ENCODE peak calls at places on chromosomes 1 and 21, in ten cellular contexts. N is HepG2; W is CD8-positive, alpha-beta memory T cell; T is aorta; A is progenitor cell of endocrine pancreas; Y is IMR-90; S is DMS53; M is HT1080; B is HT-29; F is SHP77. K is an unnamed sample.

GRCh38 chr1:234542211-234542850 is 63.4 kb upstream of the TARBP1 start:
- DNase-seq in N (no peak), W (no peak), T (no peak), A (no peak), Y (no peak), S (no peak), M (no peak), B (no peak), F (no peak), K (no peak)

GRCh38 chr1:213996320-213997022 is 8.7 kb downstream of the PROX1 start:
- DNase-seq in N (no peak), W (no peak), T (no peak), A (no peak), Y (no peak), S (no peak), M (no peak), B (no peak), F (no peak), K (no peak)

GRCh38 chr1:229237320-229237719 is 33.6 kb upstream of the RAB4A start:
- DNase-seq in N (no peak), W (no peak), T (no peak), A (no peak), Y (no peak), S (peak; percentile 67), M (no peak), B (peak; percentile 37), F (no peak), K (no peak)

GRCh38 chr1:168618351-168618750 is 41.9 kb downstream of the XCL1 start:
- DNase-seq in N (no peak), W (no peak), T (no peak), A (no peak), Y (no peak), S (no peak), M (no peak), B (no peak), F (no peak), K (no peak)

GRCh38 chr1:187641015-187641414 is 812.3 kb downstream of the PLA2G4A start:
- DNase-seq in N (peak; percentile 2), W (no peak), T (no peak), A (no peak), Y (no peak), S (no peak), M (no peak), B (no peak), F (no peak), K (no peak)

GRCh38 chr1:107682467-107682866 is 282.5 kb downstream of the VAV3 start:
- DNase-seq in N (no peak), W (no peak), T (no peak), A (no peak), Y (no peak), S (no peak), M (no peak), B (no peak), F (no peak), K (no peak)

GRCh38 chr21:41615613-41616012 is 107.7 kb upstream of the TMPRSS2 start:
- DNase-seq in N (no peak), W (no peak), T (no peak), A (no peak), Y (peak; percentile 99), S (no peak), M (peak; percentile 31), B (no peak), F (no peak), K (no peak)

GRCh38 chr1:151547119-151547899 is 7.2 kb downstream of the TUFT1 start:
- DNase-seq in N (peak; percentile 98), W (no peak), T (peak; percentile 70), A (no peak), Y (peak; percentile 93), S (peak; percentile 38), M (peak; percentile 91), B (peak; percentile 97), F (no peak), K (no peak)

GRCh38 chr1:118136511-118136937 is 48.5 kb downstream of the SPAG17 start:
- DNase-seq in N (no peak), W (no peak), T (peak; percentile 53), A (no peak), Y (peak; percentile 90), S (peak; percentile 1), M (peak; percentile 62), B (no peak), F (no peak), K (no peak)

GRCh38 chr1:153752561-153753195 is 22.5 kb upstream of the SLC27A3 start:
- DNase-seq in N (no peak), W (no peak), T (peak; percentile 84), A (no peak), Y (peak; percentile 79), S (no peak), M (no peak), B (no peak), F (no peak), K (no peak)

GRCh38 chr1:234072793-234073192 is 168.3 kb downstream of the SLC35F3 start:
- DNase-seq in N (no peak), W (no peak), T (no peak), A (no peak), Y (no peak), S (no peak), M (no peak), B (no peak), F (no peak), K (no peak)

GRCh38 chr21:32371913-32372314 is 20.9 kb downstream of the URB1 start:
- DNase-seq in N (no peak), W (no peak), T (no peak), A (no peak), Y (peak; percentile 83), S (no peak), M (peak; percentile 15), B (no peak), F (no peak), K (no peak)

GRCh38 chr1:20530261-20530660 is 22.1 kb upstream of the FAM43B start:
- DNase-seq in N (no peak), W (no peak), T (no peak), A (no peak), Y (no peak), S (peak; percentile 64), M (no peak), B (no peak), F (no peak), K (no peak)

GRCh38 chr1:206933333-206933945 is 11.7 kb upstream of the FCMR start:
- DNase-seq in N (no peak), W (peak; percentile 64), T (peak; percentile 76), A (no peak), Y (no peak), S (peak; percentile 71), M (no peak), B (peak; percentile 35), F (peak; percentile 6), K (no peak)

GRCh38 chr21:14995695-14996490 is 68.9 kb downstream of the NRIP1 start:
- DNase-seq in N (no peak), W (no peak), T (no peak), A (no peak), Y (peak; percentile 63), S (peak; percentile 31), M (peak; percentile 11), B (no peak), F (no peak), K (no peak)

GRCh38 chr1:8733463-8733862 is 84.0 kb downstream of the RERE start:
- DNase-seq in N (no peak), W (no peak), T (no peak), A (no peak), Y (no peak), S (no peak), M (no peak), B (no peak), F (no peak), K (no peak)

GRCh38 chr1:157092831-157093230 is 6.8 kb downstream of the ETV3L start:
- DNase-seq in N (no peak), W (no peak), T (peak; percentile 57), A (no peak), Y (no peak), S (no peak), M (no peak), B (no peak), F (no peak), K (peak; percentile 31)

GRCh38 chr1:97202481-97202880 is 480.9 kb downstream of the PTBP2 start:
- DNase-seq in N (no peak), W (no peak), T (no peak), A (no peak), Y (no peak), S (no peak), M (no peak), B (no peak), F (no peak), K (no peak)

GRCh38 chr1:7298749-7299151 is 472.3 kb upstream of the VAMP3 start:
- DNase-seq in N (no peak), W (no peak), T (no peak), A (no peak), Y (peak; percentile 82), S (no peak), M (peak; percentile 73), B (no peak), F (no peak), K (no peak)

GRCh38 chr1:232273071-232273470 is 356.9 kb downstream of the SIPA1L2 start:
- DNase-seq in N (no peak), W (no peak), T (no peak), A (no peak), Y (peak; percentile 13), S (no peak), M (no peak), B (no peak), F (no peak), K (no peak)

GRCh38 chr1:157595356-157595755 is 2.5 kb downstream of the FCRL4 start:
- DNase-seq in N (no peak), W (no peak), T (no peak), A (no peak), Y (no peak), S (no peak), M (no peak), B (no peak), F (no peak), K (no peak)

GRCh38 chr1:247173431-247173830 is 1.6 kb upstream of the ZNF124 start:
- DNase-seq in N (no peak), W (no peak), T (no peak), A (no peak), Y (no peak), S (no peak), M (no peak), B (no peak), F (no peak), K (no peak)

GRCh38 chr1:32900956-32901822 is at the start of gene TMEM54:
- DNase-seq in N (no peak), W (no peak), T (peak; percentile 73), A (peak; percentile 50), Y (peak; percentile 15), S (peak; percentile 85), M (no peak), B (peak; percentile 78), F (no peak), K (peak; percentile 82)

K was measured in D341Med.